ENCODE peak calls at places on chromosomes 6 and 20, in six cellular contexts. I, F, T, N, K and Z are unnamed samples.

GRCh38 chr20:645318-646106 is 7.5 kb downstream of the SRXN1 start:
- DNase-seq in N (peak), I (peak), T (peak), F (peak), K (peak), Z (peak)

GRCh38 chr6:113619077-113619476 is 238.1 kb upstream of the MARCKS start:
- DNase-seq in I (no peak), N (no peak), F (no peak), K (no peak), T (no peak), Z (no peak)

GRCh38 chr20:709864-710761 is 34.5 kb upstream of the SCRT2 start:
- DNase-seq in I (no peak), N (no peak), F (no peak), T (no peak), K (no peak), Z (peak)

GRCh38 chr6:157821342-157822033 is 1.6 kb upstream of the SNX9 start:
- DNase-seq in N (no peak), F (no peak), K (no peak), T (no peak), I (no peak), Z (no peak)

GRCh38 chr20:17024513-17025105 is 202.2 kb upstream of the PCSK2 start:
- DNase-seq in F (no peak), K (no peak), I (no peak), N (no peak), T (no peak), Z (no peak)

GRCh38 chr6:56827908-56828649 is 126.8 kb upstream of the BEND6 start:
- DNase-seq in T (no peak), I (no peak), K (no peak), N (no peak), F (no peak), Z (no peak)

GRCh38 chr6:165751486-165751885 is 88.4 kb upstream of the PDE10A start:
- DNase-seq in I (no peak), F (no peak), K (no peak), N (no peak), T (no peak), Z (no peak)

GRCh38 chr6:85464722-85465150 is 14.9 kb downstream of the NT5E start:
- DNase-seq in F (no peak), T (no peak), K (no peak), I (peak), N (no peak), Z (no peak)

GRCh38 chr6:20946037-20946436 is 411.8 kb downstream of the CDKAL1 start:
- DNase-seq in I (no peak), T (no peak), K (no peak), F (no peak), N (no peak), Z (no peak)

GRCh38 chr6:166465671-166466087 is 82.9 kb upstream of the MPC1 start:
- DNase-seq in T (no peak), N (no peak), F (no peak), I (no peak), K (no peak), Z (peak)

GRCh38 chr20:59010321-59010994 is 3.4 kb upstream of the CTSZ start:
- DNase-seq in F (no peak), T (no peak), N (peak), I (no peak), K (no peak), Z (peak)

GRCh38 chr6:21327326-21328140 is 266.0 kb upstream of the SOX4 start:
- DNase-seq in K (no peak), F (no peak), N (no peak), T (no peak), I (no peak), Z (no peak)

GRCh38 chr6:67411036-67411435 is 1224.0 kb upstream of the ADGRB3 start:
- DNase-seq in I (no peak), F (no peak), N (no peak), T (no peak), K (no peak), Z (no peak)

GRCh38 chr6:113315068-113315467 is 542.1 kb upstream of the MARCKS start:
- DNase-seq in T (no peak), I (no peak), F (no peak), K (no peak), N (no peak), Z (no peak)

GRCh38 chr20:10339609-10340008 is 94.4 kb downstream of the MKKS start:
- DNase-seq in N (no peak), K (no peak), T (no peak), I (no peak), F (no peak), Z (no peak)

GRCh38 chr6:484086-484728 is 92.7 kb downstream of the IRF4 start:
- DNase-seq in F (no peak), I (no peak), N (no peak), T (no peak), K (no peak), Z (no peak)

GRCh38 chr6:63022631-63023030 is 188.6 kb upstream of the FKBP1C start:
- DNase-seq in N (no peak), I (no peak), K (no peak), T (no peak), F (no peak), Z (no peak)

GRCh38 chr6:71527831-71528377 is 239.3 kb downstream of the OGFRL1 start:
- DNase-seq in I (no peak), F (no peak), N (no peak), K (no peak), T (no peak), Z (no peak)

GRCh38 chr6:106162926-106163325 is 76.8 kb downstream of the PRDM1 start:
- DNase-seq in N (no peak), T (no peak), K (no peak), I (no peak), F (no peak), Z (no peak)

GRCh38 chr6:125236536-125237327 is 65.0 kb downstream of the HDDC2 start:
- DNase-seq in I (no peak), F (no peak), T (no peak), K (no peak), N (no peak), Z (no peak)

GRCh38 chr20:53763707-53764415 is 170.2 kb upstream of the ZNF217 start:
- DNase-seq in N (no peak), I (no peak), T (no peak), F (no peak), K (no peak), Z (no peak)

GRCh38 chr20:49669601-49670189 is 44.0 kb downstream of the B4GALT5 start:
- DNase-seq in N (no peak), T (no peak), F (peak), K (no peak), I (no peak), Z (no peak)

GRCh38 chr6:43636312-43636667 is 650 bp downstream of the MAD2L1BP start:
- DNase-seq in F (peak), K (no peak), T (no peak), I (no peak), N (no peak), Z (no peak)

GRCh38 chr6:64221776-64222175 is 586.2 kb downstream of the PHF3 start:
- DNase-seq in T (no peak), I (no peak), F (no peak), K (no peak), N (no peak), Z (no peak)

GRCh38 chr6:108477034-108477433 is 83.7 kb upstream of the FOXO3 start:
- DNase-seq in N (no peak), F (no peak), K (no peak), I (no peak), T (no peak), Z (no peak)

GRCh38 chr6:113489946-113490345 is 367.2 kb upstream of the MARCKS start:
- DNase-seq in T (no peak), F (no peak), I (no peak), N (peak), K (no peak), Z (no peak)

GRCh38 chr20:41734506-41734945 is 116.3 kb upstream of the CHD6 start:
- DNase-seq in K (peak), F (peak), N (peak), I (peak), T (no peak), Z (no peak)

GRCh38 chr20:11901127-11901526 is 16.6 kb upstream of the BTBD3 start:
- DNase-seq in T (no peak), I (no peak), N (no peak), K (no peak), F (no peak), Z (no peak)

GRCh38 chr6:30107756-30108155 is 5.1 kb downstream of the TRIM31 start:
- DNase-seq in K (no peak), F (no peak), T (no peak), N (no peak), I (no peak), Z (no peak)

GRCh38 chr20:38631155-38632022 is 29.8 kb downstream of the ARHGAP40 start:
- DNase-seq in I (no peak), T (no peak), K (no peak), F (no peak), N (no peak), Z (no peak)

GRCh38 chr6:168214586-168215104 is 104.9 kb downstream of the DACT2 start:
- DNase-seq in F (no peak), K (no peak), I (no peak), N (no peak), T (no peak), Z (no peak)

GRCh38 chr6:54860739-54861138 is 14.2 kb downstream of the FAM83B start:
- DNase-seq in I (no peak), T (no peak), N (no peak), F (no peak), K (no peak), Z (no peak)

GRCh38 chr6:136609878-136610706 is 59.9 kb upstream of the MAP7 start:
- DNase-seq in T (no peak), N (no peak), F (no peak), I (no peak), K (no peak), Z (no peak)

GRCh38 chr20:3360752-3361151 is 46.7 kb downstream of the DNAAF9 start:
- DNase-seq in N (no peak), T (no peak), K (no peak), F (no peak), I (no peak), Z (no peak)

GRCh38 chr6:31246051-31246495 is 25.8 kb downstream of the HLA-C start:
- DNase-seq in T (no peak), K (no peak), F (no peak), I (no peak), N (peak), Z (no peak)

GRCh38 chr6:38058022-38058421 is 238.5 kb downstream of the ZFAND3 start:
- DNase-seq in K (no peak), I (peak), N (no peak), T (no peak), F (no peak), Z (no peak)

GRCh38 chr6:108029226-108029921 is 45.2 kb downstream of the OSTM1 start:
- DNase-seq in N (no peak), T (no peak), F (no peak), I (no peak), K (no peak), Z (no peak)

GRCh38 chr20:346640-347316 is at the start of gene NRSN2:
- DNase-seq in F (no peak), K (no peak), N (no peak), I (no peak), T (no peak), Z (peak)

GRCh38 chr6:72787521-72788031 is 165.7 kb downstream of the KCNQ5 start:
- DNase-seq in T (no peak), F (no peak), N (no peak), I (no peak), K (no peak), Z (no peak)